ENCODE peak calls at places on chromosome 4, in nine cellular contexts. O is hepatocyte, K is fibroblast of mammary gland, U is testis, X is AG09309, Z is MM.1S, T is AG09319, P is tibial nerve, B is gastrocnemius medialis. F is an unnamed sample.

GRCh38 chr4:125828316-125828715 is 513.6 kb downstream of the FAT4 start:
- DNase-seq in O (no peak), K (no peak), U (no peak), X (no peak), Z (no peak), T (no peak), P (no peak), B (no peak), F (no peak)

GRCh38 chr4:74018116-74018515 is 19.6 kb upstream of the CXCL5 start:
- DNase-seq in O (no peak), K (no peak), U (no peak), X (no peak), Z (no peak), T (no peak), P (no peak), B (no peak), F (no peak)

GRCh38 chr4:118112647-118113046 is 78.4 kb downstream of the NDST3 start:
- DNase-seq in O (no peak), K (peak; percentile 14), U (no peak), X (no peak), Z (no peak), T (no peak), P (no peak), B (no peak), F (no peak)

GRCh38 chr4:7854697-7855370 is 84.8 kb downstream of the AFAP1 start:
- DNase-seq in O (no peak), K (no peak), U (no peak), X (no peak), Z (no peak), T (no peak), P (no peak), B (no peak), F (no peak)

GRCh38 chr4:25818293-25819240 is 44.2 kb downstream of the SEL1L3 start:
- DNase-seq in O (no peak), K (peak; percentile 76), U (no peak), X (no peak), Z (no peak), T (no peak), P (no peak), B (no peak), F (no peak)

GRCh38 chr4:183912585-183912984 is 7.5 kb downstream of the STOX2 start:
- DNase-seq in O (no peak), K (peak; percentile 57), U (no peak), X (no peak), Z (no peak), T (no peak), P (no peak), B (no peak), F (no peak)

GRCh38 chr4:2799971-2800690 is 7.2 kb downstream of the SH3BP2 start:
- DNase-seq in O (no peak), K (no peak), U (no peak), X (no peak), Z (no peak), T (no peak), P (no peak), B (no peak), F (no peak)

GRCh38 chr4:126071346-126072333 is 756.9 kb downstream of the FAT4 start:
- DNase-seq in O (peak; percentile 38), K (peak; percentile 86), U (no peak), X (peak; percentile 18), Z (no peak), T (peak; percentile 44), P (no peak), B (no peak), F (no peak)

GRCh38 chr4:169677150-169677732 is 56.9 kb downstream of the CLCN3 start:
- DNase-seq in O (no peak), K (no peak), U (no peak), X (no peak), Z (no peak), T (no peak), P (no peak), B (no peak), F (no peak)

GRCh38 chr4:124212835-124213640 is 499.5 kb downstream of the ANKRD50 start:
- DNase-seq in O (peak; percentile 8), K (peak; percentile 45), U (peak; percentile 15), X (no peak), Z (no peak), T (no peak), P (no peak), B (no peak), F (no peak)

GRCh38 chr4:33323393-33323792 is 2603.2 kb downstream of the PCDH7 start:
- DNase-seq in O (no peak), K (peak; percentile 38), U (no peak), X (no peak), Z (no peak), T (no peak), P (no peak), B (no peak), F (no peak)

GRCh38 chr4:10139518-10139917 is 22.9 kb upstream of the WDR1 start:
- DNase-seq in O (no peak), K (no peak), U (no peak), X (no peak), Z (no peak), T (no peak), P (no peak), B (no peak), F (no peak)

GRCh38 chr4:85039526-85039925 is 73.0 kb upstream of the WDFY3 start:
- DNase-seq in O (peak; percentile 5), K (peak; percentile 98), U (no peak), X (no peak), Z (no peak), T (no peak), P (no peak), B (no peak), F (no peak)

GRCh38 chr4:3462321-3462789 is 751 bp upstream of the DOK7 start:
- DNase-seq in O (no peak), K (no peak), U (peak; percentile 40), X (no peak), Z (no peak), T (no peak), P (no peak), B (no peak), F (no peak)

GRCh38 chr4:42282081-42282901 is 115.0 kb upstream of the SHISA3 start:
- DNase-seq in O (peak; percentile 93), K (peak; percentile 74), U (peak; percentile 79), X (no peak), Z (peak; percentile 72), T (peak; percentile 15), P (peak; percentile 51), B (peak; percentile 28), F (peak; percentile 80)

DNA sequence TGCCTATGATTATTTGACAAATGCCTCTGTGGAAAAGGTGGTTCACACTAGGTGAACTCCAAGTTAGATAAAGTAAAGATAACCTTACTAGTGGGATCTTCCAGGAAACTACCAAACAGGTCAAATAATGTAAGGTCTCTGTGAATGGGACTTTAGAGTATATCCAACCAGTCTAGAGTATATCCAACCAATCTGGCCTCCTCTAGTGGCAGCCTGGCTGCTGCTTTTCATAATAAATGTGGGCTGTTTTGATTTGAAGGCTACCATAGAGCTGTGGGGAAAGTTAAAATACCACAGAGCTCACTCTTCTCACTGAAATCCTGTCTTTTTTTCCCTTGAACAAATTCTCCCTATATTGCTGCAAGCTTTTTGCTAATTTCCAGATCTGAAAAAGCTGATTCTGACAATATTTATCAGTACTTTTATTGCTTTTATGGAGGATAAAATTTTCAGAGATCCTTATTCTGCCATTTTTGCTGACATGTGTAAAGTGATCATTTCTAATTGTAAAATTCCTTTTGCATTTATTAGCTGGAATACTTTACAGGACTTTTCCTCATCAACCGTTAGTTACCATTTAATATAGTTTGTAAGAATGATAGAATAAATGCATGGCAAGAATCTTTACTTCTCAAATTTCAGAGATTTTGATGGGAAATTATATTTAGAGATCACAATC is 111.3 kb downstream of the TET2 start:
- DNase-seq in O (no peak), K (no peak), U (no peak), X (no peak), Z (no peak), T (no peak), P (no peak), B (no peak), F (no peak)
- TF ChIP-seq CTCF in O (peak; percentile 6), K (peak; percentile 14), U (no peak), X (no peak), Z (no peak), T (no peak), P (no peak), B (no peak), F (no peak)

GRCh38 chr4:104353481-104353880 is 141.2 kb downstream of the CXXC4 start:
- DNase-seq in O (no peak), K (no peak), U (no peak), X (no peak), Z (no peak), T (no peak), P (no peak), B (no peak), F (no peak)

GRCh38 chr4:104351696-104352095 is 143.0 kb downstream of the CXXC4 start:
- DNase-seq in O (no peak), K (no peak), U (no peak), X (no peak), Z (no peak), T (no peak), P (no peak), B (no peak), F (no peak)

DNA sequence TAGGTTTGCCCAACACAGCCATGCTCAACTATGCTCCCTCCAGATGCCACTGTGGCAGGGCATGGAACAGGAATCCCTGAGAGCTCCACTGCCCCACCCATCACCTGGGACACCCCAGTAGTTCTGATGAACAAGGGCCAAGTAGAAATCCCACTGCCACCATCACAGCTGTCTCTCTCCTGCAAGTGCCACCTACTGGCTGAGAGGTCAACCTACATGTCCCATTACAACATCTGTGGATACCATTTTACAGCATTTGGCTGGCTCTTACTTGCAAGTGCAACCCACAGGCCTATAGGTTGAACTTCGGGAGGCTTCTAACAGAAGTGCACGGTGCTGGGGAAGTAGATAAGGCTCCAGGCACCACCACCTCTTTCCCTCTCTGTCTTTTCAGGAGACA is 142.5 kb downstream of the CXXC4 start:
- DNase-seq in O (no peak), K (no peak), U (no peak), X (no peak), Z (peak; percentile 11), T (no peak), P (no peak), B (no peak), F (no peak)
- TF ChIP-seq CTCF in O (no peak), K (peak; percentile 10), U (no peak), X (no peak), Z (peak; percentile 34), T (no peak), P (no peak), B (no peak), F (no peak)

GRCh38 chr4:34921391-34921790 is 1322.9 kb downstream of the ARAP2 start:
- DNase-seq in O (no peak), K (no peak), U (no peak), X (no peak), Z (no peak), T (no peak), P (no peak), B (no peak), F (no peak)

GRCh38 chr4:34920032-34920431 is 1324.3 kb downstream of the ARAP2 start:
- DNase-seq in O (no peak), K (no peak), U (no peak), X (no peak), Z (no peak), T (no peak), P (no peak), B (no peak), F (no peak)

GRCh38 chr4:34922325-34922724 is 1322.0 kb downstream of the ARAP2 start:
- DNase-seq in O (no peak), K (no peak), U (no peak), X (no peak), Z (no peak), T (no peak), P (no peak), B (no peak), F (no peak)
- TF ChIP-seq CTCF in O (no peak), K (no peak), U (no peak), X (no peak), Z (no peak), T (no peak), P (no peak), B (no peak), F (no peak)

GRCh38 chr4:13627606-13628301 is at the start of gene BOD1L1:
- DNase-seq in O (peak; percentile 92), K (peak; percentile 90), U (peak; percentile 94), X (peak; percentile 65), Z (peak; percentile 91), T (peak; percentile 71), P (peak; percentile 65), B (peak; percentile 84), F (peak; percentile 92)
- TF ChIP-seq CTCF in O (peak; percentile 41), K (peak; percentile 41), U (peak; percentile 49), X (peak; percentile 49), Z (peak; percentile 46), T (peak; percentile 50), P (peak; percentile 73), B (peak; percentile 49), F (peak; percentile 57)

F was measured in GM13976.